ENCODE peak calls at places on chromosome 2, in ten cellular contexts. One of them, this sample, is unnamed.

GRCh38 chr2:215903208-215903607 is 110.1 kb downstream of the MREG start:
- DNase-seq in Daoy: no peak
- DNase-seq in T-helper 1 cell: no peak
- DNase-seq in NCI-H345: no peak
- DNase-seq in activated CD4-positive, alpha-beta T cell treated with anti-CD3 and anti-CD28 coated beads, Interleukin-2, amount 50 U/mL, for 24 hours: no peak
- DNase-seq in COR-L47: no peak
- DNase-seq in GM04503: no peak
- DNase-seq in stimulated activated naive CD4-positive, alpha-beta T cell: no peak
- DNase-seq in T-cell: no peak
- DNase-seq in GM04504: no peak
- DNase-seq in this sample: peak; percentile 46

GRCh38 chr2:153770359-153770991 is 101.2 kb upstream of the GALNT13 start:
- DNase-seq in Daoy: no peak
- DNase-seq in T-helper 1 cell: no peak
- DNase-seq in NCI-H345: no peak
- DNase-seq in activated CD4-positive, alpha-beta T cell treated with anti-CD3 and anti-CD28 coated beads, Interleukin-2, amount 50 U/mL, for 24 hours: no peak
- DNase-seq in COR-L47: no peak
- DNase-seq in GM04503: no peak
- DNase-seq in stimulated activated naive CD4-positive, alpha-beta T cell: no peak
- DNase-seq in T-cell: no peak
- DNase-seq in GM04504: no peak
- DNase-seq in this sample: no peak

GRCh38 chr2:1476617-1477195 is 63.4 kb downstream of the TPO start:
- DNase-seq in Daoy: no peak
- DNase-seq in T-helper 1 cell: no peak
- DNase-seq in NCI-H345: no peak
- DNase-seq in activated CD4-positive, alpha-beta T cell treated with anti-CD3 and anti-CD28 coated beads, Interleukin-2, amount 50 U/mL, for 24 hours: no peak
- DNase-seq in COR-L47: no peak
- DNase-seq in GM04503: no peak
- DNase-seq in stimulated activated naive CD4-positive, alpha-beta T cell: no peak
- DNase-seq in T-cell: no peak
- DNase-seq in GM04504: no peak
- DNase-seq in this sample: no peak

GRCh38 chr2:173087793-173088493 is 12.3 kb downstream of the MAP3K20 start:
- DNase-seq in Daoy: no peak
- DNase-seq in T-helper 1 cell: no peak
- DNase-seq in NCI-H345: peak; percentile 17
- DNase-seq in activated CD4-positive, alpha-beta T cell treated with anti-CD3 and anti-CD28 coated beads, Interleukin-2, amount 50 U/mL, for 24 hours: no peak
- DNase-seq in COR-L47: no peak
- DNase-seq in GM04503: no peak
- DNase-seq in stimulated activated naive CD4-positive, alpha-beta T cell: no peak
- DNase-seq in T-cell: no peak
- DNase-seq in GM04504: no peak
- DNase-seq in this sample: no peak

GRCh38 chr2:128422571-128422970 is 103.9 kb upstream of the HS6ST1 start:
- DNase-seq in Daoy: peak; percentile 11
- DNase-seq in T-helper 1 cell: no peak
- DNase-seq in NCI-H345: no peak
- DNase-seq in activated CD4-positive, alpha-beta T cell treated with anti-CD3 and anti-CD28 coated beads, Interleukin-2, amount 50 U/mL, for 24 hours: no peak
- DNase-seq in COR-L47: no peak
- DNase-seq in GM04503: peak; percentile 98
- DNase-seq in stimulated activated naive CD4-positive, alpha-beta T cell: no peak
- DNase-seq in T-cell: no peak
- DNase-seq in GM04504: peak; percentile 95
- DNase-seq in this sample: peak; percentile 74

GRCh38 chr2:60629801-60630385 is 76.4 kb upstream of the BCL11A start:
- DNase-seq in Daoy: no peak
- DNase-seq in T-helper 1 cell: no peak
- DNase-seq in NCI-H345: no peak
- DNase-seq in activated CD4-positive, alpha-beta T cell treated with anti-CD3 and anti-CD28 coated beads, Interleukin-2, amount 50 U/mL, for 24 hours: no peak
- DNase-seq in COR-L47: no peak
- DNase-seq in GM04503: no peak
- DNase-seq in stimulated activated naive CD4-positive, alpha-beta T cell: no peak
- DNase-seq in T-cell: no peak
- DNase-seq in GM04504: no peak
- DNase-seq in this sample: no peak

GRCh38 chr2:74690571-74690970 is 36.5 kb downstream of the SEMA4F start:
- DNase-seq in Daoy: peak; percentile 51
- DNase-seq in T-helper 1 cell: peak; percentile 4
- DNase-seq in NCI-H345: peak; percentile 45
- DNase-seq in activated CD4-positive, alpha-beta T cell treated with anti-CD3 and anti-CD28 coated beads, Interleukin-2, amount 50 U/mL, for 24 hours: no peak
- DNase-seq in COR-L47: peak; percentile 29
- DNase-seq in GM04503: peak; percentile 25
- DNase-seq in stimulated activated naive CD4-positive, alpha-beta T cell: no peak
- DNase-seq in T-cell: no peak
- DNase-seq in GM04504: peak; percentile 40
- DNase-seq in this sample: peak; percentile 78

GRCh38 chr2:48356701-48357322 is 173.1 kb upstream of the STON1 start:
- DNase-seq in Daoy: peak; percentile 30
- DNase-seq in T-helper 1 cell: peak; percentile 41
- DNase-seq in NCI-H345: no peak
- DNase-seq in activated CD4-positive, alpha-beta T cell treated with anti-CD3 and anti-CD28 coated beads, Interleukin-2, amount 50 U/mL, for 24 hours: no peak
- DNase-seq in COR-L47: no peak
- DNase-seq in GM04503: no peak
- DNase-seq in stimulated activated naive CD4-positive, alpha-beta T cell: peak; percentile 29
- DNase-seq in T-cell: peak; percentile 40
- DNase-seq in GM04504: no peak
- DNase-seq in this sample: peak; percentile 88

GRCh38 chr2:72893594-72894319 is 6.5 kb downstream of the SPR start:
- DNase-seq in Daoy: peak; percentile 72
- DNase-seq in T-helper 1 cell: no peak
- DNase-seq in NCI-H345: peak; percentile 64
- DNase-seq in activated CD4-positive, alpha-beta T cell treated with anti-CD3 and anti-CD28 coated beads, Interleukin-2, amount 50 U/mL, for 24 hours: no peak
- DNase-seq in COR-L47: peak; percentile 54
- DNase-seq in GM04503: no peak
- DNase-seq in stimulated activated naive CD4-positive, alpha-beta T cell: no peak
- DNase-seq in T-cell: no peak
- DNase-seq in GM04504: peak; percentile 22
- DNase-seq in this sample: peak; percentile 85

GRCh38 chr2:45232824-45233223 is 223.6 kb upstream of the SIX2 start:
- DNase-seq in Daoy: no peak
- DNase-seq in T-helper 1 cell: no peak
- DNase-seq in NCI-H345: no peak
- DNase-seq in activated CD4-positive, alpha-beta T cell treated with anti-CD3 and anti-CD28 coated beads, Interleukin-2, amount 50 U/mL, for 24 hours: no peak
- DNase-seq in COR-L47: no peak
- DNase-seq in GM04503: no peak
- DNase-seq in stimulated activated naive CD4-positive, alpha-beta T cell: no peak
- DNase-seq in T-cell: no peak
- DNase-seq in GM04504: no peak
- DNase-seq in this sample: no peak

GRCh38 chr2:197675711-197676188 is 363 bp upstream of the RFTN2 start:
- DNase-seq in Daoy: peak; percentile 15
- DNase-seq in T-helper 1 cell: no peak
- DNase-seq in NCI-H345: no peak
- DNase-seq in activated CD4-positive, alpha-beta T cell treated with anti-CD3 and anti-CD28 coated beads, Interleukin-2, amount 50 U/mL, for 24 hours: no peak
- DNase-seq in COR-L47: no peak
- DNase-seq in GM04503: peak; percentile 14
- DNase-seq in stimulated activated naive CD4-positive, alpha-beta T cell: no peak
- DNase-seq in T-cell: no peak
- DNase-seq in GM04504: peak; percentile 33
- DNase-seq in this sample: peak; percentile 94

GRCh38 chr2:162100579-162100978 is 26.6 kb upstream of the DPP4 start:
- DNase-seq in Daoy: no peak
- DNase-seq in T-helper 1 cell: no peak
- DNase-seq in NCI-H345: no peak
- DNase-seq in activated CD4-positive, alpha-beta T cell treated with anti-CD3 and anti-CD28 coated beads, Interleukin-2, amount 50 U/mL, for 24 hours: no peak
- DNase-seq in COR-L47: no peak
- DNase-seq in GM04503: no peak
- DNase-seq in stimulated activated naive CD4-positive, alpha-beta T cell: no peak
- DNase-seq in T-cell: no peak
- DNase-seq in GM04504: no peak
- DNase-seq in this sample: no peak

GRCh38 chr2:28153851-28154250 is 238.8 kb upstream of the FOSL2 start:
- DNase-seq in Daoy: no peak
- DNase-seq in T-helper 1 cell: no peak
- DNase-seq in NCI-H345: no peak
- DNase-seq in activated CD4-positive, alpha-beta T cell treated with anti-CD3 and anti-CD28 coated beads, Interleukin-2, amount 50 U/mL, for 24 hours: no peak
- DNase-seq in COR-L47: no peak
- DNase-seq in GM04503: no peak
- DNase-seq in stimulated activated naive CD4-positive, alpha-beta T cell: no peak
- DNase-seq in T-cell: no peak
- DNase-seq in GM04504: no peak
- DNase-seq in this sample: no peak

GRCh38 chr2:240703417-240704341 is 12.0 kb downstream of the AQP12A start:
- DNase-seq in Daoy: no peak
- DNase-seq in T-helper 1 cell: no peak
- DNase-seq in NCI-H345: no peak
- DNase-seq in activated CD4-positive, alpha-beta T cell treated with anti-CD3 and anti-CD28 coated beads, Interleukin-2, amount 50 U/mL, for 24 hours: no peak
- DNase-seq in COR-L47: no peak
- DNase-seq in GM04503: no peak
- DNase-seq in stimulated activated naive CD4-positive, alpha-beta T cell: no peak
- DNase-seq in T-cell: no peak
- DNase-seq in GM04504: no peak
- DNase-seq in this sample: no peak

GRCh38 chr2:233840520-233840919 is 13.8 kb downstream of the HJURP start:
- DNase-seq in Daoy: no peak
- DNase-seq in T-helper 1 cell: no peak
- DNase-seq in NCI-H345: no peak
- DNase-seq in activated CD4-positive, alpha-beta T cell treated with anti-CD3 and anti-CD28 coated beads, Interleukin-2, amount 50 U/mL, for 24 hours: no peak
- DNase-seq in COR-L47: no peak
- DNase-seq in GM04503: no peak
- DNase-seq in stimulated activated naive CD4-positive, alpha-beta T cell: no peak
- DNase-seq in T-cell: no peak
- DNase-seq in GM04504: no peak
- DNase-seq in this sample: no peak

GRCh38 chr2:105256431-105257047 is 15.0 kb downstream of the GPR45 start:
- DNase-seq in Daoy: peak; percentile 58
- DNase-seq in T-helper 1 cell: no peak
- DNase-seq in NCI-H345: no peak
- DNase-seq in activated CD4-positive, alpha-beta T cell treated with anti-CD3 and anti-CD28 coated beads, Interleukin-2, amount 50 U/mL, for 24 hours: no peak
- DNase-seq in COR-L47: no peak
- DNase-seq in GM04503: no peak
- DNase-seq in stimulated activated naive CD4-positive, alpha-beta T cell: no peak
- DNase-seq in T-cell: no peak
- DNase-seq in GM04504: no peak
- DNase-seq in this sample: no peak

GRCh38 chr2:216536725-216537124 is 38.1 kb downstream of the RPL37A start:
- DNase-seq in Daoy: no peak
- DNase-seq in T-helper 1 cell: no peak
- DNase-seq in NCI-H345: no peak
- DNase-seq in activated CD4-positive, alpha-beta T cell treated with anti-CD3 and anti-CD28 coated beads, Interleukin-2, amount 50 U/mL, for 24 hours: no peak
- DNase-seq in COR-L47: peak; percentile 35
- DNase-seq in GM04503: peak; percentile 34
- DNase-seq in stimulated activated naive CD4-positive, alpha-beta T cell: no peak
- DNase-seq in T-cell: no peak
- DNase-seq in GM04504: peak; percentile 47
- DNase-seq in this sample: peak; percentile 80

GRCh38 chr2:100603945-100604633 is 41.3 kb downstream of the PDCL3 start:
- DNase-seq in Daoy: no peak
- DNase-seq in T-helper 1 cell: no peak
- DNase-seq in NCI-H345: no peak
- DNase-seq in activated CD4-positive, alpha-beta T cell treated with anti-CD3 and anti-CD28 coated beads, Interleukin-2, amount 50 U/mL, for 24 hours: no peak
- DNase-seq in COR-L47: no peak
- DNase-seq in GM04503: peak; percentile 21
- DNase-seq in stimulated activated naive CD4-positive, alpha-beta T cell: no peak
- DNase-seq in T-cell: no peak
- DNase-seq in GM04504: no peak
- DNase-seq in this sample: peak; percentile 18

GRCh38 chr2:101818531-101819451 is 121.3 kb downstream of the MAP4K4 start:
- DNase-seq in Daoy: peak; percentile 71
- DNase-seq in T-helper 1 cell: no peak
- DNase-seq in NCI-H345: peak; percentile 49
- DNase-seq in activated CD4-positive, alpha-beta T cell treated with anti-CD3 and anti-CD28 coated beads, Interleukin-2, amount 50 U/mL, for 24 hours: no peak
- DNase-seq in COR-L47: no peak
- DNase-seq in GM04503: no peak
- DNase-seq in stimulated activated naive CD4-positive, alpha-beta T cell: no peak
- DNase-seq in T-cell: no peak
- DNase-seq in GM04504: no peak
- DNase-seq in this sample: peak; percentile 69

GRCh38 chr2:111692311-111692710 is 191.7 kb downstream of the ANAPC1 start:
- DNase-seq in Daoy: no peak
- DNase-seq in T-helper 1 cell: no peak
- DNase-seq in NCI-H345: no peak
- DNase-seq in activated CD4-positive, alpha-beta T cell treated with anti-CD3 and anti-CD28 coated beads, Interleukin-2, amount 50 U/mL, for 24 hours: no peak
- DNase-seq in COR-L47: no peak
- DNase-seq in GM04503: no peak
- DNase-seq in stimulated activated naive CD4-positive, alpha-beta T cell: no peak
- DNase-seq in T-cell: no peak
- DNase-seq in GM04504: no peak
- DNase-seq in this sample: no peak

GRCh38 chr2:65367517-65367916 is 64.9 kb downstream of the SPRED2 start:
- DNase-seq in Daoy: peak; percentile 94
- DNase-seq in T-helper 1 cell: no peak
- DNase-seq in NCI-H345: no peak
- DNase-seq in activated CD4-positive, alpha-beta T cell treated with anti-CD3 and anti-CD28 coated beads, Interleukin-2, amount 50 U/mL, for 24 hours: no peak
- DNase-seq in COR-L47: no peak
- DNase-seq in GM04503: peak; percentile 97
- DNase-seq in stimulated activated naive CD4-positive, alpha-beta T cell: no peak
- DNase-seq in T-cell: no peak
- DNase-seq in GM04504: peak; percentile 99
- DNase-seq in this sample: peak; percentile 98

GRCh38 chr2:120565929-120566328 is 169.7 kb upstream of the GLI2 start:
- DNase-seq in Daoy: no peak
- DNase-seq in T-helper 1 cell: no peak
- DNase-seq in NCI-H345: no peak
- DNase-seq in activated CD4-positive, alpha-beta T cell treated with anti-CD3 and anti-CD28 coated beads, Interleukin-2, amount 50 U/mL, for 24 hours: no peak
- DNase-seq in COR-L47: no peak
- DNase-seq in GM04503: no peak
- DNase-seq in stimulated activated naive CD4-positive, alpha-beta T cell: no peak
- DNase-seq in T-cell: no peak
- DNase-seq in GM04504: no peak
- DNase-seq in this sample: no peak

GRCh38 chr2:121491566-121491965 is 39.1 kb upstream of the RNU4ATAC start:
- DNase-seq in Daoy: no peak
- DNase-seq in T-helper 1 cell: no peak
- DNase-seq in NCI-H345: no peak
- DNase-seq in activated CD4-positive, alpha-beta T cell treated with anti-CD3 and anti-CD28 coated beads, Interleukin-2, amount 50 U/mL, for 24 hours: no peak
- DNase-seq in COR-L47: peak; percentile 54
- DNase-seq in GM04503: no peak
- DNase-seq in stimulated activated naive CD4-positive, alpha-beta T cell: no peak
- DNase-seq in T-cell: no peak
- DNase-seq in GM04504: no peak
- DNase-seq in this sample: no peak

GRCh38 chr2:74379851-74380789 is at the start of gene DCTN1:
- DNase-seq in Daoy: peak; percentile 39
- DNase-seq in T-helper 1 cell: peak; percentile 7
- DNase-seq in NCI-H345: peak; percentile 17
- DNase-seq in activated CD4-positive, alpha-beta T cell treated with anti-CD3 and anti-CD28 coated beads, Interleukin-2, amount 50 U/mL, for 24 hours: no peak
- DNase-seq in COR-L47: peak; percentile 14
- DNase-seq in GM04503: no peak
- DNase-seq in stimulated activated naive CD4-positive, alpha-beta T cell: no peak
- DNase-seq in T-cell: no peak
- DNase-seq in GM04504: no peak
- DNase-seq in this sample: peak; percentile 84

GRCh38 chr2:96604104-96604503 is 34.0 kb downstream of the KANSL3 start:
- DNase-seq in Daoy: peak; percentile 9
- DNase-seq in T-helper 1 cell: no peak
- DNase-seq in NCI-H345: no peak
- DNase-seq in activated CD4-positive, alpha-beta T cell treated with anti-CD3 and anti-CD28 coated beads, Interleukin-2, amount 50 U/mL, for 24 hours: no peak
- DNase-seq in COR-L47: no peak
- DNase-seq in GM04503: no peak
- DNase-seq in stimulated activated naive CD4-positive, alpha-beta T cell: no peak
- DNase-seq in T-cell: no peak
- DNase-seq in GM04504: no peak
- DNase-seq in this sample: peak; percentile 28

GRCh38 chr2:199464614-199465352 is 7.0 kb upstream of the SATB2 start:
- DNase-seq in Daoy: no peak
- DNase-seq in T-helper 1 cell: no peak
- DNase-seq in NCI-H345: no peak
- DNase-seq in activated CD4-positive, alpha-beta T cell treated with anti-CD3 and anti-CD28 coated beads, Interleukin-2, amount 50 U/mL, for 24 hours: no peak
- DNase-seq in COR-L47: no peak
- DNase-seq in GM04503: no peak
- DNase-seq in stimulated activated naive CD4-positive, alpha-beta T cell: no peak
- DNase-seq in T-cell: no peak
- DNase-seq in GM04504: no peak
- DNase-seq in this sample: no peak

This sample was measured in choroid plexus epithelial cell.